ENCODE peak calls at places on chromosomes 5 and 9, in ten cellular contexts. P is HFF-Myc, H is body of pancreas, E is epithelial cell of esophagus, Q is brain microvascular endothelial cell, N is sigmoid colon, U is cardiac fibroblast, B is AG04450, J is ovary, W is esophagus squamous epithelium. L is an unnamed sample.

GRCh38 chr5:173880306-173880985 is 7.7 kb upstream of the CPEB4 start:
- DNase-seq in Q (peak), E (peak), B (peak), W (no peak), J (no peak), U (peak), N (no peak), P (no peak), H (no peak), L (no peak)

GRCh38 chr5:127602481-127602880 is 46.4 kb upstream of the CTXN3 start:
- DNase-seq in P (no peak), N (no peak), B (no peak), U (no peak), E (no peak), Q (no peak), H (no peak), W (no peak), J (no peak), L (no peak)

GRCh38 chr5:90802695-90803317 is 244.2 kb downstream of the ADGRV1 start:
- DNase-seq in H (peak), J (no peak), P (peak), E (peak), Q (peak), N (no peak), B (no peak), W (no peak), U (peak), L (peak)

GRCh38 chr9:114006931-114007691 is 71.0 kb downstream of the AMBP start:
- DNase-seq in J (no peak), B (no peak), P (no peak), U (no peak), H (peak), N (peak), W (no peak), Q (no peak), E (no peak), L (peak)

GRCh38 chr5:133867851-133868545 is 100.4 kb downstream of the C5orf15 start:
- DNase-seq in N (no peak), J (no peak), W (no peak), B (no peak), H (no peak), Q (no peak), P (no peak), E (no peak), U (no peak), L (peak)

GRCh38 chr5:93621340-93621872 is 38.4 kb downstream of the NR2F1 start:
- DNase-seq in Q (peak), P (no peak), U (peak), J (peak), W (no peak), N (peak), H (peak), E (peak), B (no peak), L (peak)

GRCh38 chr5:175748650-175749049 is 90.8 kb downstream of the HRH2 start:
- DNase-seq in U (no peak), P (no peak), B (no peak), W (no peak), E (no peak), J (no peak), Q (no peak), N (no peak), H (no peak), L (no peak)

GRCh38 chr5:61182449-61182848 is 20.2 kb upstream of the SMIM15 start:
- DNase-seq in U (peak), B (no peak), J (no peak), P (no peak), H (no peak), W (no peak), N (no peak), Q (no peak), E (no peak), L (no peak)

GRCh38 chr5:179623906-179624741 is 653 bp upstream of the HNRNPH1 start:
- DNase-seq in U (peak), Q (peak), B (no peak), H (peak), E (peak), P (peak), W (no peak), J (no peak), N (peak), L (no peak)

GRCh38 chr5:59241119-59241518 is 652.4 kb downstream of the PDE4D start:
- DNase-seq in W (no peak), E (no peak), J (no peak), N (no peak), Q (no peak), U (no peak), B (no peak), P (no peak), H (no peak), L (no peak)

GRCh38 chr5:111075520-111075919 is 4.0 kb downstream of the TSLP start:
- DNase-seq in W (no peak), N (no peak), B (peak), J (no peak), P (no peak), H (no peak), Q (no peak), U (peak), E (peak), L (no peak)

GRCh38 chr9:85178486-85178885 is 509.0 kb downstream of the NTRK2 start:
- DNase-seq in J (no peak), N (no peak), B (no peak), P (no peak), H (no peak), W (no peak), Q (no peak), U (no peak), E (peak), L (no peak)

GRCh38 chr9:100428871-100429654 is 2.1 kb downstream of the MSANTD3 start:
- DNase-seq in E (peak), Q (peak), W (no peak), U (peak), P (peak), J (no peak), B (peak), H (no peak), N (no peak), L (no peak)

GRCh38 chr9:100639851-100640250 is 62.0 kb downstream of the CAVIN4 start:
- DNase-seq in N (no peak), U (no peak), B (no peak), Q (no peak), P (no peak), J (no peak), H (no peak), E (no peak), W (no peak), L (peak)

GRCh38 chr5:167392252-167392651 is 899.2 kb upstream of the WWC1 start:
- DNase-seq in B (no peak), J (no peak), W (no peak), H (no peak), E (no peak), Q (no peak), P (no peak), N (no peak), U (no peak), L (no peak)

GRCh38 chr9:92171822-92172221 is 56.6 kb upstream of the SPTLC1 start:
- DNase-seq in W (no peak), P (no peak), B (no peak), J (no peak), H (no peak), Q (no peak), N (no peak), U (no peak), E (no peak), L (no peak)

GRCh38 chr9:114616684-114617520 is 5.8 kb downstream of the TMEM268 start:
- DNase-seq in N (peak), Q (no peak), J (peak), P (no peak), B (no peak), E (peak), H (peak), U (no peak), W (peak), L (no peak)

GRCh38 chr5:120446068-120446492 is 18.0 kb upstream of the PRR16 start:
- DNase-seq in U (peak), H (no peak), E (peak), P (peak), Q (peak), W (no peak), B (peak), N (no peak), J (no peak), L (no peak)

GRCh38 chr9:26746357-26747072 is 146.1 kb downstream of the CAAP1 start:
- DNase-seq in E (peak), U (peak), N (no peak), P (no peak), W (no peak), Q (peak), B (no peak), J (no peak), H (no peak), L (no peak)

GRCh38 chr5:74586831-74587230 is 53.7 kb downstream of the ENC1 start:
- DNase-seq in U (peak), N (no peak), H (no peak), J (no peak), P (no peak), B (no peak), E (no peak), Q (no peak), W (no peak), L (no peak)

GRCh38 chr5:24788829-24789509 is 144.2 kb upstream of the CDH10 start:
- DNase-seq in H (no peak), W (no peak), U (peak), J (no peak), P (no peak), B (no peak), N (no peak), E (peak), Q (no peak), L (no peak)

GRCh38 chr5:95759005-95759404 is 27.9 kb downstream of the RHOBTB3 start:
- DNase-seq in U (no peak), P (no peak), N (no peak), E (no peak), W (no peak), B (no peak), H (peak), J (no peak), Q (no peak), L (no peak)

GRCh38 chr5:137393196-137393993 is 105.7 kb downstream of the SPOCK1 start:
- DNase-seq in Q (no peak), H (no peak), U (peak), P (no peak), J (no peak), B (no peak), W (no peak), E (peak), N (no peak), L (no peak)

GRCh38 chr5:168875839-168876238 is 296.7 kb upstream of the PANK3 start:
- DNase-seq in H (no peak), W (no peak), J (no peak), N (no peak), B (no peak), Q (peak), E (peak), U (peak), P (no peak), L (no peak)

GRCh38 chr9:37618817-37619216 is 26.4 kb upstream of the TOMM5 start:
- DNase-seq in J (no peak), W (no peak), P (no peak), H (no peak), N (no peak), U (peak), E (peak), Q (peak), B (peak), L (peak)

GRCh38 chr9:131805803-131806202 is 65.9 kb upstream of the RAPGEF1 start:
- DNase-seq in U (no peak), N (no peak), E (no peak), W (no peak), H (no peak), J (no peak), P (no peak), B (no peak), Q (no peak), L (no peak)

GRCh38 chr9:135045264-135046155 is 42.0 kb upstream of the OLFM1 start:
- DNase-seq in N (peak), E (no peak), U (no peak), P (no peak), J (no peak), W (no peak), Q (no peak), H (no peak), B (no peak), L (no peak)

GRCh38 chr5:106940986-106941385 is 729.8 kb downstream of the EFNA5 start:
- DNase-seq in Q (peak), P (no peak), J (no peak), U (peak), H (peak), W (no peak), N (no peak), B (no peak), E (peak), L (no peak)

GRCh38 chr9:87479801-87480201 is 17.9 kb upstream of the DAPK1 start:
- DNase-seq in Q (peak), H (peak), J (no peak), U (no peak), P (no peak), N (no peak), E (no peak), W (no peak), B (no peak), L (no peak)

GRCh38 chr5:139061856-139062255 is 136.3 kb downstream of the SIL1 start:
- DNase-seq in J (no peak), B (no peak), E (peak), Q (peak), W (no peak), U (peak), H (no peak), P (peak), N (no peak), L (peak)

GRCh38 chr5:144335561-144335960 is 164.9 kb downstream of the KCTD16 start:
- DNase-seq in E (no peak), W (no peak), N (no peak), U (no peak), P (no peak), Q (no peak), J (no peak), B (no peak), H (peak), L (no peak)

GRCh38 chr5:24065786-24066185 is 558.4 kb downstream of the PRDM9 start:
- DNase-seq in W (no peak), U (no peak), B (no peak), Q (no peak), P (no peak), H (no peak), E (peak), J (no peak), N (no peak), L (no peak)

GRCh38 chr5:82396396-82396795 is 118.2 kb upstream of the RPS23 start:
- DNase-seq in J (no peak), W (no peak), H (no peak), P (no peak), Q (peak), N (no peak), U (peak), E (no peak), B (no peak), L (no peak)

GRCh38 chr5:79666758-79667157 is 22.9 kb upstream of the CMYA5 start:
- DNase-seq in B (no peak), J (no peak), N (no peak), E (no peak), H (no peak), U (no peak), Q (no peak), P (no peak), W (no peak), L (peak)

GRCh38 chr5:145775411-145775810 is 59.7 kb downstream of the PRELID2 start:
- DNase-seq in B (no peak), W (no peak), N (no peak), Q (no peak), P (no peak), H (no peak), J (no peak), U (peak), E (no peak), L (no peak)

GRCh38 chr9:131358438-131359029 is 35.4 kb upstream of the PRRC2B start:
- DNase-seq in Q (no peak), H (no peak), P (no peak), U (no peak), J (no peak), W (no peak), N (no peak), B (no peak), E (no peak), L (no peak)

GRCh38 chr9:20551835-20552234 is 70.5 kb downstream of the MLLT3 start:
- DNase-seq in U (no peak), J (no peak), W (no peak), Q (no peak), N (no peak), B (no peak), P (no peak), E (peak), H (no peak), L (no peak)

GRCh38 chr5:159764283-159764927 is 151.9 kb upstream of the ADRA1B start:
- DNase-seq in B (peak), H (no peak), J (no peak), U (peak), E (peak), Q (peak), P (no peak), W (no peak), N (no peak), L (no peak)

GRCh38 chr9:93974151-93974550 is 19.0 kb upstream of the BARX1 start:
- DNase-seq in E (no peak), W (no peak), Q (no peak), J (no peak), P (no peak), U (no peak), N (no peak), H (peak), B (no peak), L (no peak)

GRCh38 chr5:155270737-155271136 is 257.2 kb downstream of the KIF4B start:
- DNase-seq in U (no peak), J (no peak), H (no peak), W (no peak), N (no peak), Q (no peak), E (peak), P (no peak), B (no peak), L (no peak)

GRCh38 chr9:126953089-126953809 is 38.7 kb downstream of the RALGPS1 start:
- DNase-seq in J (no peak), N (no peak), U (peak), W (no peak), E (no peak), B (peak), P (no peak), Q (peak), H (no peak), L (no peak)

GRCh38 chr9:126945682-126946081 is 31.1 kb downstream of the RALGPS1 start:
- DNase-seq in E (no peak), B (no peak), H (no peak), N (no peak), Q (no peak), P (no peak), U (no peak), W (no peak), J (no peak), L (no peak)

GRCh38 chr9:126942369-126942768 is 27.8 kb downstream of the RALGPS1 start:
- DNase-seq in J (no peak), P (no peak), E (no peak), U (no peak), B (no peak), N (no peak), W (no peak), Q (no peak), H (no peak), L (no peak)

GRCh38 chr9:126952180-126952960 is 37.8 kb downstream of the RALGPS1 start:
- DNase-seq in P (no peak), H (no peak), E (no peak), N (no peak), B (peak), U (peak), J (no peak), W (no peak), Q (no peak), L (no peak)

DNA sequence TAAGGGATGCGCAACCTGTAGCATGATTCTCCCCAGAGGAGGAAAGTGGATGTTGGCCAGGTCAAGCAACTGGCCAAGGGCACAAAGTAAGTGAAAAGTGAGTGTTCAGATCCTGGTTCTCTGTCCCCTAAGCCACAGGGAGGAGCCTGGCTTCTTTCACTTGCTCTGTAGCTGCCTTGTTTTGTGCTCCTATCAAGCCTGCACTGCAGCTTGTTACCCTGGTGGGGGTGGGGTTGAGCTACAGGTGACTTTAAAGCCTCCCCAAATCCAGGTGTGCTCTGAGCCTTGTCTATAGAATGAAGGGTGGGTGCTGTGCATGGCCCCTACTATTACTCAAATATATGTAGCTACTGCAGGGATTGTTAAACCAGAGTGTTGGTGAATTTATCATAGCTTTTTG is 32.9 kb downstream of the RALGPS1 start:
- DNase-seq in J (no peak), E (peak), N (no peak), B (no peak), Q (no peak), P (no peak), W (no peak), U (no peak), H (no peak), L (peak)
- TF ChIP-seq CTCF in J (no peak), E (peak), N (no peak), B (no peak), Q (peak), P (no peak), W (peak), U (no peak), H (no peak), L (peak)

DNA sequence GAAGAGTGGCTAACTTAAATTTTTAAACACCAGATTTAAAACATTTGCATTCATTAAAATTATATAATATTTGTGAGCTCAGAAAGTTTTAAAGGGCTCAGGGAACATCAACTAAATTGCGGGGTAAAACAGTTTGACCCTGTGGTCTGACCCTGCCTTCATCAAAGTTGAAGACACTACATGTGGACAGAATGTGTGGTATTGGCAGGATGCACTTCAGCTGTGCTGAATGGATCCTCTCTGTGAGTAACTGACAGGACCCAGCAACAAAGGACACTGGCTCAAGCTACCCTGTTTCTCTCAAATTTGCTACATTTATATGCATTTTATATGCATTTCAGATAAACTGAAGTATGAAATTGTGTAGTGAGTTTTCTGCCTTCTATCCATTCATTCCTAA is 288.5 kb downstream of the ZNF608 start:
- DNase-seq in H (no peak), W (no peak), N (no peak), P (no peak), Q (no peak), U (no peak), B (no peak), J (no peak), E (no peak), L (no peak)
- H3K4me3 ChIP-seq in H (no peak), W (no peak), N (no peak), P (no peak), Q (no peak), U (no peak), B (no peak), J (no peak), E (no peak), L (no peak)

GRCh38 chr9:79471577-79472543 is 99.9 kb upstream of the TLE4 start:
- DNase-seq in J (peak), U (peak), N (peak), Q (peak), P (no peak), B (no peak), E (peak), H (peak), W (no peak), L (peak)
- TF ChIP-seq CTCF in J (no peak), U (peak), N (no peak), Q (peak), P (peak), B (peak), E (peak), H (no peak), W (no peak), L (peak)

GRCh38 chr9:13278023-13278367 is 1.5 kb downstream of the MPDZ start:
- DNase-seq in B (no peak), N (no peak), E (no peak), P (no peak), W (no peak), Q (peak), J (no peak), U (peak), H (no peak), L (no peak)
- H3K4me3 ChIP-seq in B (peak), N (peak), E (peak), P (peak), W (peak), Q (peak), J (peak), U (peak), H (peak), L (no peak)

DNA sequence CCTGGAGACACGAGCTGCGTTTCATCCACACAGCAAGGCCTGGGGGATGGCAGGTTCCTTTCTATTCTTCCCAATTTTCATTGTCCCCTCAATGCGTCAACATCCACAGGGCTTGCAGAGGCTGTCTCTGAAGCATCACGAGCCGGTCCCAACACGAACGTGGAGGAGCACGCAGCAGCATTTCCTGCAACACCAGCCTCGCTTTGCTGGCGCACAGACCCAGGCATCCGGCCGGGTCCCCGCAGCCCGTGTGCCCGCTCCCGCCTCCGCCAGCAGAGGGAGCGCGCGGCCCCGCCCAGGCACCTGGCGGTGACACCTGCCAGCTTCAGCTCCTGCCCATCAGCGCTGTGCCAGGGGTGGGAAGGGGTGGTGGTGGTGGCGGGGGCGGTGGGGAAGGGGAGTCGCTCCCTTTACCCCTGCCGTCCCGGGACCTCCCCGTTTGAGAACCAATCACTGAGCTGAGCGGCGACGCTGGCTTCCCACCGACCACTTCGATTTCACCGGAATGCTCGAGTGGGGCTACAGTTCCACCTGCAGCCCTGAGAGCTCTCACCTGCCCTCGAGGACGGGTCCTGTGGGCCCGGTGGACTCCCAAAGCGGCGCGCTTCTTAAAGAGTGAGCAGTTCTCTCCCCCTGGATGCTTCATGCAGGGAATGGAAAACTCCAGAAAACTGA is 464.5 kb downstream of the ICE1 start:
- DNase-seq in Q (no peak), J (no peak), B (no peak), H (peak), E (peak), N (no peak), W (no peak), P (no peak), U (no peak), L (no peak)
- TF ChIP-seq CTCF in Q (peak), J (no peak), B (no peak), H (peak), E (peak), N (no peak), W (peak), P (no peak), U (no peak), L (peak)

GRCh38 chr9:35603986-35604577 is 980 bp upstream of the TESK1 start:
- DNase-seq in N (peak), W (peak), H (peak), Q (peak), B (peak), U (peak), E (peak), J (peak), P (peak), L (peak)
- H3K4me3 ChIP-seq in N (peak), W (peak), H (peak), Q (peak), B (peak), U (peak), E (peak), J (peak), P (peak), L (peak)

L was measured in WERI-Rb-1.